ENCODE peak calls at places on chromosome 5, in seven cellular contexts. B is head of caudate nucleus, C is stomach, M is H9, R is NCI-H1694, E is hippocampal formation, J is tibial artery. H is an unnamed sample.

GRCh38 chr5:141681695-141682641 is at the start of gene ARAP3:
- DNase-seq in R (no peak), J (peak), B (no peak), E (peak), M (peak), C (peak), H (peak)

GRCh38 chr5:670396-671270 is 22.5 kb downstream of the TPPP start:
- DNase-seq in M (peak), E (no peak), C (no peak), J (no peak), R (no peak), B (peak), H (no peak)

GRCh38 chr5:177552839-177553455 is 1.4 kb downstream of the FAM193B start:
- DNase-seq in J (no peak), E (no peak), B (peak), R (no peak), M (no peak), C (no peak), H (no peak)

GRCh38 chr5:81525690-81526089 is 131.8 kb upstream of the ACOT12 start:
- DNase-seq in J (no peak), C (no peak), E (no peak), R (no peak), M (no peak), B (no peak), H (no peak)

GRCh38 chr5:113776832-113777525 is 263.5 kb downstream of the YTHDC2 start:
- DNase-seq in R (no peak), C (peak), J (no peak), B (peak), M (no peak), E (no peak), H (no peak)

GRCh38 chr5:77560677-77561263 is 68.7 kb upstream of the WDR41 start:
- DNase-seq in M (no peak), E (no peak), C (no peak), J (no peak), B (no peak), R (peak), H (no peak)

GRCh38 chr5:17087035-17087434 is 130.4 kb upstream of the BASP1 start:
- DNase-seq in M (no peak), E (no peak), R (no peak), B (no peak), J (no peak), C (no peak), H (no peak)

GRCh38 chr5:128537306-128537998 is 593 bp downstream of the FBN2 start:
- DNase-seq in B (no peak), E (no peak), J (peak), C (no peak), R (no peak), M (peak), H (no peak)

GRCh38 chr5:131068893-131069643 is 96.0 kb downstream of the HINT1 start:
- DNase-seq in R (no peak), B (peak), J (no peak), E (peak), C (no peak), M (no peak), H (no peak)

GRCh38 chr5:150763023-150763793 is 4.4 kb upstream of the DCTN4 start:
- DNase-seq in B (no peak), R (no peak), E (no peak), J (peak), C (peak), M (no peak), H (peak)

GRCh38 chr5:32909207-32909606 is 198.1 kb downstream of the NPR3 start:
- DNase-seq in R (no peak), E (no peak), M (no peak), B (no peak), C (no peak), J (no peak), H (no peak)

GRCh38 chr5:1526151-1526631 is 2.4 kb upstream of the LPCAT1 start:
- DNase-seq in R (no peak), J (peak), M (no peak), B (no peak), E (no peak), C (peak), H (peak)

GRCh38 chr5:143433680-143434079 is 30.2 kb upstream of the NR3C1 start:
- DNase-seq in E (no peak), J (no peak), M (no peak), C (no peak), B (no peak), R (no peak), H (no peak)

GRCh38 chr5:35644543-35644942 is 26.9 kb downstream of the SPEF2 start:
- DNase-seq in B (no peak), J (no peak), R (no peak), C (no peak), M (peak), E (no peak), H (no peak)

GRCh38 chr5:149412783-149413476 is 33.8 kb upstream of the IL17B start:
- DNase-seq in B (no peak), E (no peak), M (no peak), R (no peak), J (peak), C (no peak), H (no peak)

GRCh38 chr5:125043781-125044391 is 297.4 kb upstream of the ZNF608 start:
- DNase-seq in B (no peak), M (no peak), J (no peak), E (no peak), C (peak), R (peak), H (no peak)

GRCh38 chr5:60891667-60892066 is 47.6 kb upstream of the ELOVL7 start:
- DNase-seq in R (no peak), M (peak), C (no peak), B (no peak), E (no peak), J (no peak), H (no peak)

GRCh38 chr5:5179597-5179996 is 39.5 kb downstream of the ADAMTS16 start:
- DNase-seq in E (no peak), J (no peak), M (peak), B (no peak), C (no peak), R (no peak), H (no peak)

GRCh38 chr5:127723571-127723970 is 20.4 kb downstream of the CCDC192 start:
- DNase-seq in M (no peak), R (no peak), J (peak), E (no peak), B (no peak), C (no peak), H (no peak)

GRCh38 chr5:97162045-97162444 is 19.6 kb upstream of the LIX1 start:
- DNase-seq in M (peak), C (peak), R (peak), E (peak), J (peak), B (peak), H (peak)

GRCh38 chr5:133497608-133498348 is 114.6 kb downstream of the FSTL4 start:
- DNase-seq in J (no peak), M (no peak), B (no peak), R (no peak), E (no peak), C (no peak), H (no peak)

GRCh38 chr5:159450417-159450816 is 120.1 kb upstream of the IL12B start:
- DNase-seq in R (no peak), C (no peak), J (no peak), M (no peak), B (no peak), E (no peak), H (no peak)

GRCh38 chr5:38749861-38750260 is 96.0 kb upstream of the OSMR start:
- DNase-seq in M (no peak), R (no peak), J (no peak), E (no peak), B (no peak), C (no peak), H (no peak)

GRCh38 chr5:68652507-68652906 is 437.0 kb downstream of the PIK3R1 start:
- DNase-seq in E (no peak), C (peak), R (no peak), J (peak), M (no peak), B (no peak), H (no peak)

GRCh38 chr5:165334186-165334585 is 1828.8 kb downstream of the MAT2B start:
- DNase-seq in M (no peak), B (no peak), R (no peak), J (no peak), C (no peak), E (no peak), H (no peak)

GRCh38 chr5:127513571-127513970 is 3.9 kb upstream of the PRRC1 start:
- DNase-seq in C (no peak), R (no peak), E (no peak), B (no peak), J (no peak), M (no peak), H (no peak)

GRCh38 chr5:22928821-22929482 is 75.8 kb upstream of the CDH12 start:
- DNase-seq in B (no peak), C (no peak), J (no peak), M (peak), R (no peak), E (no peak), H (no peak)

GRCh38 chr5:168364738-168365550 is 73.5 kb downstream of the WWC1 start:
- DNase-seq in M (peak), B (peak), R (no peak), C (peak), J (no peak), E (no peak), H (no peak)

GRCh38 chr5:163396941-163397340 is 40.5 kb upstream of the CCNG1 start:
- DNase-seq in C (no peak), J (no peak), E (no peak), R (no peak), M (no peak), B (no peak), H (no peak)

H was measured in ureter.